ENCODE peak calls at places on chromosomes 5 and 9, in nine cellular contexts. H is non-pigmented ciliary epithelial cell; P is AG20443; E is renal cortical epithelial cell; S is GM12865; L is CD4-positive, alpha-beta memory T cell; X is NCI-H1092; K is epithelial cell of esophagus; B is activated T-cell treated with anti-CD3 and anti-CD28 coated beads, Interleukin-2, amount 50 U/mL, for 4 hours. Y is an unnamed sample.

GRCh38 chr5:73722224-73722623 is 96.2 kb downstream of the ARHGEF28 start:
- DNase-seq in P (peak), L (no peak), X (no peak), E (no peak), K (no peak), S (no peak), H (no peak), B (no peak), Y (no peak)

GRCh38 chr9:4225291-4226119 is 74.4 kb downstream of the GLIS3 start:
- DNase-seq in E (peak), X (no peak), S (no peak), L (no peak), K (peak), H (peak), P (peak), B (no peak), Y (no peak)

GRCh38 chr9:7613931-7614330 is 185.6 kb downstream of the DMAC1 start:
- DNase-seq in S (no peak), K (peak), L (peak), B (no peak), P (no peak), X (no peak), H (no peak), E (no peak), Y (no peak)

GRCh38 chr9:35658144-35658893 is at the start of gene CCDC107:
- DNase-seq in X (peak), B (peak), K (peak), H (no peak), E (no peak), P (peak), S (peak), L (peak), Y (peak)

GRCh38 chr5:93294996-93295395 is 286.0 kb downstream of the NR2F1-AS1 start:
- DNase-seq in P (no peak), E (no peak), K (no peak), B (no peak), X (no peak), H (no peak), L (no peak), S (no peak), Y (no peak)

GRCh38 chr9:134853893-134854292 is 26.7 kb upstream of the FCN2 start:
- DNase-seq in B (no peak), X (no peak), K (no peak), S (no peak), H (no peak), P (no peak), E (no peak), L (no peak), Y (no peak)

GRCh38 chr5:151619812-151620462 is 28.8 kb upstream of the FAT2 start:
- DNase-seq in E (no peak), X (no peak), P (no peak), K (peak), B (no peak), S (no peak), H (no peak), L (no peak), Y (no peak)

GRCh38 chr5:73946278-73946677 is 320.3 kb downstream of the ARHGEF28 start:
- DNase-seq in K (no peak), E (peak), H (no peak), B (no peak), X (no peak), L (no peak), P (no peak), S (no peak), Y (no peak)